ENCODE peak calls at places on chromosomes 12 and 14, in five cellular contexts. W, L, C, H and Y are unnamed samples.
A peak's percentile ranks its signal among the peaks of the same experiment; 100 is the strongest.

GRCh38 chr12:76883826-76884225 is 5.0 kb upstream of the CSRP2 start:
- DNase-seq in W (no peak), L (no peak), C (no peak), H (no peak), Y (no peak)

GRCh38 chr12:107513636-107514400 is 171.8 kb upstream of the PWP1 start:
- DNase-seq in W (no peak), L (no peak), C (no peak), H (no peak), Y (no peak)

GRCh38 chr12:91163116-91163515 is 19.5 kb downstream of the DCN start:
- DNase-seq in W (no peak), L (no peak), C (no peak), H (no peak), Y (no peak)

GRCh38 chr14:59439256-59440015 is 25.7 kb downstream of the GPR135 start:
- DNase-seq in W (no peak), L (no peak), C (no peak), H (no peak), Y (no peak)

GRCh38 chr12:107655281-107656065 is 30.1 kb upstream of the PWP1 start:
- DNase-seq in W (no peak), L (no peak), C (no peak), H (no peak), Y (peak; percentile 84)

GRCh38 chr12:102474438-102475064 is 5.8 kb downstream of the IGF1 start:
- DNase-seq in W (no peak), L (peak; percentile 26), C (peak; percentile 59), H (no peak), Y (no peak)

GRCh38 chr14:27553820-27554219 is 956.0 kb upstream of the NOVA1 start:
- DNase-seq in W (no peak), L (no peak), C (no peak), H (no peak), Y (no peak)

GRCh38 chr14:59905193-59905592 is 14.8 kb upstream of the LRRC9 start:
- DNase-seq in W (no peak), L (no peak), C (no peak), H (no peak), Y (no peak)

GRCh38 chr14:91796622-91797347 is 64.9 kb upstream of the CATSPERB start:
- DNase-seq in W (no peak), L (no peak), C (no peak), H (no peak), Y (no peak)

GRCh38 chr14:23517650-23518329 is 33.8 kb downstream of the ZFHX2 start:
- DNase-seq in W (no peak), L (no peak), C (no peak), H (no peak), Y (no peak)

GRCh38 chr14:23513466-23514008 is 38.0 kb downstream of the ZFHX2 start:
- DNase-seq in W (no peak), L (no peak), C (no peak), H (no peak), Y (no peak)

GRCh38 chr14:23512156-23512555 is 39.4 kb downstream of the ZFHX2 start:
- DNase-seq in W (no peak), L (no peak), C (no peak), H (no peak), Y (peak; percentile 77)

GRCh38 chr14:23514009-23514962 is 37.3 kb downstream of the ZFHX2 start:
- DNase-seq in W (no peak), L (no peak), C (no peak), H (no peak), Y (no peak)

DNA sequence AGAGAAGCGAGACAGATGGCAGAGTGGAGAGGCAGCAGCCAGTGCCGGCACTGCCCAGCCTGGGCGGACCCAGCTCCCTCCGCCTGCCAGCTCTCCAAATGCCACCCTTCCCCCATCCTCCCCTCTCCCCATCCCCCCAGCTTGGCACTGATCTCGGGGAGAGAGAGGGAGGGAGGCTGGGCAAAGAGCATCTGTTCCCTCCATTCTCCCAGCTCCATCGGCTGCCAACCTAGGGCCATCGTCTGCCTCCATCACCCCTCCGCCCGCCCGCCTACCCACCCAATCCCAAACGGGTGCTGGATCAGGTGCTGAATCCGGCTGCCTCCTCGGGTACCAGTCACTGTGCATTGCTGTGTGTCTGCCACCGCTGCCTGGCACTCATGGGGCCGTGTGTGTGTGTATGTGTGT is 38.6 kb downstream of the ZFHX2 start:
- DNase-seq in W (no peak), L (no peak), C (no peak), H (no peak), Y (peak; percentile 74)
- TF ChIP-seq ZBTB33 in W (no peak), L (no peak), C (no peak), H (no peak), Y (no peak)

GRCh38 chr14:95998656-95999055 is 40.5 kb upstream of the C14orf132 start:
- DNase-seq in W (no peak), L (peak; percentile 16), C (no peak), H (no peak), Y (peak; percentile 43)
- TF ChIP-seq ZBTB33 in W (no peak), L (no peak), C (no peak), H (no peak), Y (no peak)

GRCh38 chr12:3035815-3036702 is 41.1 kb upstream of the TSPAN9 start:
- DNase-seq in W (no peak), L (no peak), C (peak; percentile 27), H (no peak), Y (peak; percentile 52)
- TF ChIP-seq ZBTB33 in W (no peak), L (no peak), C (no peak), H (no peak), Y (no peak)

GRCh38 chr12:56590237-56590830 is 39.8 kb downstream of the BAZ2A start:
- DNase-seq in W (no peak), L (no peak), C (peak; percentile 59), H (peak; percentile 41), Y (peak; percentile 38)
- TF ChIP-seq ZBTB33 in W (no peak), L (no peak), C (no peak), H (no peak), Y (no peak)

DNA sequence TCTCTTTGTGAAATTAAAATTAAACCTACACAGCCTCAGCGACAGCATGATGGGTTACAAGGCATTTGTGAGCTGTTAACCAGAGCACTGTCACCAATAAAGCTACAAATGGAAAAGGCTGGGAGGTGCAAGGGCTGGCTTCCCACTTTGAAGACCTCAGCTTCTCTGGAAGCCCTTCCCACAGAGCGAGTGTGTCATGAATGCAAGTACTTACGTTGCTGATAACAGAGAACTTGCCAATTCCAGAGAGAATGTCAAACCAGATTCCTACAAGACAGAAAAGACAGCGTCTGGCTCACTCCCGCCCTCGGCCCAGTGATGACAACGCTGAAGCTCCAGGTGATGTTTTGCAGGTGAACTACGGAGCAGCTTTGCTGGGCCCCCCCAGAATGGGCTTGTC is 145.8 kb downstream of the NTF3 start:
- DNase-seq in W (no peak), L (no peak), C (no peak), H (no peak), Y (no peak)
- TF ChIP-seq ZBTB33 in W (no peak), L (no peak), C (no peak), H (no peak), Y (no peak)

GRCh38 chr14:71492346-71492745 is 439.9 kb upstream of the RGS6 start:
- DNase-seq in W (no peak), L (no peak), C (no peak), H (no peak), Y (no peak)

GRCh38 chr14:71499018-71499417 is 433.2 kb upstream of the RGS6 start:
- DNase-seq in W (no peak), L (no peak), C (no peak), H (no peak), Y (no peak)

GRCh38 chr14:71497645-71498086 is 434.6 kb upstream of the RGS6 start:
- DNase-seq in W (peak; percentile 98), L (no peak), C (no peak), H (no peak), Y (no peak)

DNA sequence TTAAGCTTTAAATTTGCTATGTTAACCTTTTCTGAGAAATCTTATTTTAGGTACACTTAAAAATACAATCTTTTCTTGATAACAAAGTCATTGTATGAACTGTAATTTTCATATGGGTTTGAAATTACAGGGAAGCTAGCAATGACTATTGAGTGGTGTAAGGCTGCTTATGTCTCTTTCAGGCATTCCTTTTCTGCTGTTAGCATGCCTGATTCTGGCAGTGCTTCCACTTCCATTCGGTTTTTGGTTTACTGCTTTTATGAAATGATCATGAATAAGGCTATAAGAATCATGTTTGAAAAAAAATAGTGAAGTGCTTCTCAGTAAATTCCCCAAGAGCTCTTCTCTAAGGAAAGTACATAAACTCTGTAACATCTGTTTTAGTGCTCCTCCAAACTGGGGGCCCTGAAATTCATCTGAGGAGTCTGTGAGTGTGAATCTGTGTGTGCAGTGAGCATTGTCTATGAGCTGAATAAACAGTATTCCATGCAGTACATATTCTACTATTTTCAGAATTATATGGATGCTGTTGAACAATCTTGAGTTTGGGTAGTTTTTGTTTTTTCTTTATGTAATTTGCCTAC is 434.0 kb upstream of the RGS6 start:
- DNase-seq in W (no peak), L (no peak), C (no peak), H (no peak), Y (no peak)
- TF ChIP-seq ZBTB33 in W (no peak), L (no peak), C (no peak), H (no peak), Y (no peak)

DNA sequence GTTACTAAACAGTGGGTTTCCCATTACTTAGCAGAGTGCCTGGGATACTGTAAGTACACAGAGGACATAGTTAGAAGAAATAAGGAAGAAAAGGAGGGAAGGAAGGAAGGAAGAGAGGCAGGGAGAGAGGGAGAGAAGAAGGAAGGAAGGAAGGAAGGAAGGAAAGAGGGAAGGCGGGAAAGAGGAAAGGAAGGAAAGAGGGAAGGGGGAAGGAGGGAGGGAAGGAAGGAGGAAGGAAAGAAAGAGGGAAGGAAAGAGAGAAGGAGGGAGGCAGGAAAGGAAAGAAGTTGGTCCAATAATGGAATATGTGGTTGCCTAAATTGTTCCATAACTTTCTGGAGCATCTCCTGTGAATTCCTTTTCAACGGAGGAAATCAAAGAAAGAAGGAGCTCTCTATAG is 1230.4 kb downstream of the AACS start:
- DNase-seq in W (no peak), L (no peak), C (no peak), H (no peak), Y (no peak)
- TF ChIP-seq ZBTB33 in W (no peak), L (no peak), C (no peak), H (no peak), Y (no peak)